ENCODE peak calls at places on chromosome 6, in seven cellular contexts. N is psoas muscle; T is endodermal cell; Z is hepatocyte; A is kidney; E is endothelial cell of umbilical vein; I is CD4-positive, CD25-positive, alpha-beta regulatory T cell. U is an unnamed sample.

GRCh38 chr6:105459884-105460283 is 57.0 kb upstream of the PREP start:
- DNase-seq in N (no peak), T (no peak), Z (no peak), A (no peak), E (peak; percentile 89), I (no peak), U (no peak)

GRCh38 chr6:134123666-134124208 is 71.3 kb upstream of the SLC2A12 start:
- DNase-seq in N (no peak), T (peak; percentile 79), Z (peak; percentile 74), A (no peak), E (peak; percentile 76), I (peak; percentile 60), U (peak; percentile 60)

GRCh38 chr6:71977860-71978259 is 91.5 kb downstream of the RIMS1 start:
- DNase-seq in N (no peak), T (no peak), Z (no peak), A (no peak), E (no peak), I (no peak), U (no peak)

GRCh38 chr6:324116-324728 is 31.9 kb downstream of the DUSP22 start:
- DNase-seq in N (no peak), T (peak; percentile 57), Z (no peak), A (no peak), E (no peak), I (no peak), U (no peak)

GRCh38 chr6:40585218-40585617 is 1.9 kb downstream of the LRFN2 start:
- DNase-seq in N (no peak), T (no peak), Z (no peak), A (no peak), E (no peak), I (no peak), U (no peak)

GRCh38 chr6:109820706-109821350 is 129.7 kb downstream of the FIG4 start:
- DNase-seq in N (no peak), T (no peak), Z (no peak), A (no peak), E (no peak), I (no peak), U (no peak)

GRCh38 chr6:168128006-168128630 is 49.1 kb upstream of the FRMD1 start:
- DNase-seq in N (no peak), T (peak; percentile 34), Z (no peak), A (peak; percentile 60), E (no peak), I (no peak), U (no peak)

GRCh38 chr6:33641144-33641543 is 20.0 kb downstream of the ITPR3 start:
- DNase-seq in N (no peak), T (no peak), Z (no peak), A (no peak), E (no peak), I (no peak), U (no peak)

GRCh38 chr6:27772261-27773001 is 139.8 kb downstream of the OR2B2 start:
- DNase-seq in N (peak; percentile 85), T (peak; percentile 98), Z (peak; percentile 95), A (peak; percentile 92), E (peak; percentile 77), I (peak; percentile 86), U (peak; percentile 91)

GRCh38 chr6:133503330-133503729 is 262.2 kb downstream of the EYA4 start:
- DNase-seq in N (no peak), T (no peak), Z (no peak), A (no peak), E (no peak), I (no peak), U (no peak)

GRCh38 chr6:18263561-18264337 is 581 bp downstream of the DEK start:
- DNase-seq in N (peak; percentile 79), T (no peak), Z (peak; percentile 86), A (peak; percentile 84), E (peak; percentile 73), I (peak; percentile 46), U (peak; percentile 65)

GRCh38 chr6:14732845-14733757 is 512.8 kb upstream of the JARID2 start:
- DNase-seq in N (no peak), T (peak; percentile 70), Z (no peak), A (no peak), E (no peak), I (no peak), U (no peak)

GRCh38 chr6:27471365-27472115 is 1.4 kb downstream of the ZNF184 start:
- DNase-seq in N (no peak), T (no peak), Z (no peak), A (no peak), E (no peak), I (no peak), U (peak; percentile 11)

GRCh38 chr6:169669147-169669546 is 32.7 kb downstream of the WDR27 start:
- DNase-seq in N (no peak), T (no peak), Z (no peak), A (no peak), E (peak; percentile 67), I (no peak), U (no peak)

GRCh38 chr6:56374841-56375369 is 127.5 kb upstream of the COL21A1 start:
- DNase-seq in N (no peak), T (no peak), Z (no peak), A (no peak), E (no peak), I (no peak), U (no peak)
- H3K4me3 ChIP-seq in N (peak overlapping the region; percentile 28), T (no peak overlapping the region), Z (no peak overlapping the region), A (no peak overlapping the region), E (no peak overlapping the region), I (no peak overlapping the region), U (no peak overlapping the region)

GRCh38 chr6:75491302-75491701 is 2.3 kb downstream of the FILIP1 start:
- DNase-seq in N (no peak), T (no peak), Z (no peak), A (no peak), E (no peak), I (no peak), U (no peak)
- H3K27ac ChIP-seq in N (peak overlapping the region; percentile 97), T (no peak overlapping the region), Z (no peak overlapping the region), A (no peak overlapping the region), E (no peak overlapping the region), I (no peak overlapping the region), U (no peak overlapping the region)

DNA sequence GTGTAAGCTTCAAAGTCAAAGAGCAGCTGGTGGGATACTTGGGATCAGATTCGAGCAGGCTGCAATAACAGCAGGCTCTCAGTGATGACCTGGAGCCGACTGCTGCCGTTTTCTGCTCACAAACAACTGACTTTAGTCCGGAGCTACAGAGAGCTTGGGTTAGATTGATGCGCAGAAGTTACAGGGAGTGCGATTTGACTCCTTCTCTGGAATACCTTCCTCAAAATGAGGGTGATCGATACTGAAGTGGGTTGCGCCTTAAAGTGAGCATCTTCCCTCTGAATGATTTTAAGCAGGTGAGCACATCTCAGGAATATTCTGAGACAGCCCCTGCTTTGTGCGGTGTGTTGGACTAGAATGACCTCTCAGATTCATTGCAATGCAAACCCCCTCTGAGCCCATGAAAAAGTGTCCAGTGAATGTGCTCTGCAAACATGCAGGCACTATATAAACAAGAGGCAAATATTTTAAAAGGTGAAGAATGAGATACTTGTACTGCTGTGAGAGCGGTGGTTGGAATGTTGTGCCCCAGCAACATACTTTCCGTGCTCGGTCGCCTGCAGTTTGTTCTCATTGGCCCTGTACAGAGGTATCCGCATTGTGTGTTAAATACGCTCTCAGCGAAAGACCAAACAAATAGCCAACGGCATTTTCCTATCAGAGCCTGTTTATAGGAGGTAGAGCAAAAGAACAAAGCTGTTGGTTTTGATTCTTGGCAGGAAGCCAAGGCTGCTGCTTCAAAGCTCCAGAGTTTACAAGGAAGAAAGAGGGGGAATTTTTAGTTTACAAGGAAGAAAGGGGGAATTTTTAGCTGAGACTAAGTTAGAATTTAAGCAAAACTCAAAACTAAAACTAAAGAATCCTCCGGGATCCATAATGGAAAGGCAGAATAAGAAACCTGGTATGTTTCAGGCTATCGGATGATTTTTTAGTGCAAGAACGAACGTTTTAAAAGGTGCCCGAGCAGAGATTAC is 67.7 kb downstream of the PHACTR2 start:
- DNase-seq in N (no peak), T (peak; percentile 78), Z (peak; percentile 80), A (no peak), E (peak; percentile 57), I (no peak), U (peak; percentile 81)
- H3K4me1 ChIP-seq in N (peaks cover 34% of the 10 kb centered on the region), T (peaks cover 43% of the 10 kb centered on the region), Z (peaks cover 72% of the 10 kb centered on the region), A (peaks cover 17% of the 10 kb centered on the region), E (peaks cover 3% of the 10 kb centered on the region), I (no peaks in the 10 kb centered on the region), U (peaks cover 16% of the 10 kb centered on the region)

GRCh38 chr6:163309491-163310026 is 105.0 kb upstream of the QKI start:
- DNase-seq in N (no peak), T (no peak), Z (no peak), A (no peak), E (peak; percentile 63), I (no peak), U (no peak)
- H3K4me3 ChIP-seq in N (no peak overlapping the region), T (no peak overlapping the region), Z (no peak overlapping the region), A (no peak overlapping the region), E (no peak overlapping the region), I (no peak overlapping the region), U (no peak overlapping the region)

GRCh38 chr6:11230158-11231107 is 2.0 kb downstream of the NEDD9 start:
- DNase-seq in N (no peak), T (no peak), Z (no peak), A (no peak), E (peak; percentile 59), I (no peak), U (peak; percentile 68)

GRCh38 chr6:11232177-11232967 is at the start of gene NEDD9:
- DNase-seq in N (peak; percentile 92), T (peak; percentile 99), Z (peak; percentile 97), A (peak; percentile 98), E (peak; percentile 98), I (peak; percentile 94), U (peak; percentile 99)

GRCh38 chr6:11229267-11230043 is 3.0 kb downstream of the NEDD9 start:
- DNase-seq in N (no peak), T (peak; percentile 81), Z (peak; percentile 50), A (peak; percentile 70), E (peak; percentile 32), I (no peak), U (peak; percentile 38)

GRCh38 chr6:11231564-11232176 is 798 bp downstream of the NEDD9 start:
- DNase-seq in N (no peak), T (no peak), Z (no peak), A (no peak), E (peak; percentile 73), I (no peak), U (peak; percentile 52)

DNA sequence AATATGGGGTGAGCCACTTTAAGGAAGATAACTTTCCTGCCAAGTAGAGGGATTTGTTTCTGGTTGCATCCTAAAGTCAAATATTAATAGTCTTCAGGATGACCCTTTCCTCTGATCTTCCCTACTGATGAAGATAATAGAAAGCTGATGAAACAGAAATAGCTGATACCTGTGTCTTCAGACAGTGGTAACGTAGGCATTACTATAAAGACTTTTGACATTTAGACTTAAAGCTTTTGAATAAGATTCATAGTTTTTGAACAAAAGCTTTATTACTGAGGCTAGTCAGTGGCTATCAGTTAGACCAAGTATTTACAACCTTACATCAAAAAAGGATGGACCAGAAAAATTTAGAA is 1.4 kb downstream of the NEDD9 start:
- DNase-seq in N (no peak), T (no peak), Z (no peak), A (no peak), E (no peak), I (no peak), U (no peak)
- H3K27ac ChIP-seq in N (peak overlapping the region; percentile 78), T (peak overlapping the region; percentile 99), Z (peak overlapping the region; percentile 92), A (peak overlapping the region; percentile 89), E (peak overlapping the region; percentile 93), I (peak overlapping the region; percentile 93), U (peak overlapping the region; percentile 97)

GRCh38 chr6:160400426-160400825 is 52.2 kb downstream of the SLC22A3 start:
- DNase-seq in N (no peak), T (no peak), Z (no peak), A (no peak), E (no peak), I (no peak), U (peak; percentile 55)
- H3K4me1 ChIP-seq in N (peaks cover 8% of the 10 kb centered on the region), T (peaks cover 6% of the 10 kb centered on the region), Z (peaks cover 1% of the 10 kb centered on the region), A (no peaks in the 10 kb centered on the region), E (no peaks in the 10 kb centered on the region), I (peaks cover 12% of the 10 kb centered on the region), U (peaks cover 3% of the 10 kb centered on the region)

GRCh38 chr6:127458190-127458589 is 999 bp downstream of the KIAA0408 start:
- DNase-seq in N (no peak), T (no peak), Z (no peak), A (no peak), E (no peak), I (no peak), U (no peak)
- H3K4me3 ChIP-seq in N (peak overlapping the region; percentile 79), T (no peak overlapping the region), Z (no peak overlapping the region), A (no peak overlapping the region), E (no peak overlapping the region), I (no peak overlapping the region), U (no peak overlapping the region)